ENCODE peak calls at places on chromosomes 16 and 17, in nine cellular contexts. E is NCI-H2171; Z is amygdala; U is activated T-helper 1 cell treated with Interleukin-2 at 50 U/mL for 16 hours; N is GM12865; M is activated naive CD4-positive, alpha-beta T cell treated with anti-CD3 and anti-CD28 coated beads, Interleukin-2, amount 50 U/mL, for 72 hours; K is activated effector memory CD4-positive, alpha-beta T cell treated with Interleukin-2 at 50 U/mL for 16 hours; R is EH; I is AG04450. D is an unnamed sample.

GRCh38 chr17:17416007-17416399 is 60.8 kb upstream of the MED9 start:
- DNase-seq in N (peak; percentile 63), E (peak; percentile 80), Z (no peak), K (no peak), I (no peak), M (peak; percentile 42), R (peak; percentile 84), U (no peak), D (no peak)

GRCh38 chr16:86198201-86199118 is 299.5 kb downstream of the IRF8 start:
- DNase-seq in M (no peak), N (no peak), Z (no peak), K (no peak), I (no peak), U (no peak), R (no peak), E (no peak), D (no peak)

GRCh38 chr17:34452769-34453168 is 89.7 kb upstream of the CCL1 start:
- DNase-seq in I (no peak), R (peak; percentile 3), M (no peak), Z (no peak), K (no peak), N (no peak), U (no peak), E (no peak), D (no peak)

GRCh38 chr16:11032922-11033291 is 88.5 kb downstream of the CLEC16A start:
- DNase-seq in U (no peak), Z (no peak), R (peak; percentile 37), E (no peak), N (no peak), K (no peak), M (no peak), I (peak; percentile 39), D (peak; percentile 39)

GRCh38 chr17:72985882-72986720 is 106.4 kb downstream of the SLC39A11 start:
- DNase-seq in N (peak; percentile 87), R (peak; percentile 77), U (peak; percentile 3), E (no peak), M (peak; percentile 69), Z (peak; percentile 68), I (peak; percentile 56), K (peak; percentile 10), D (peak; percentile 28)

GRCh38 chr16:89615596-89616090 is 2.2 kb downstream of the DPEP1 start:
- DNase-seq in I (no peak), N (no peak), M (peak; percentile 65), E (no peak), U (no peak), K (no peak), Z (no peak), R (no peak), D (no peak)

GRCh38 chr17:64064331-64064730 is 43.9 kb upstream of the ICAM2 start:
- DNase-seq in N (no peak), M (no peak), R (no peak), Z (no peak), U (no peak), K (no peak), E (no peak), I (no peak), D (no peak)

GRCh38 chr16:29877266-29877961 is 14.4 kb upstream of the CDIPT start:
- DNase-seq in U (no peak), N (peak; percentile 76), K (peak; percentile 2), R (peak; percentile 76), M (peak; percentile 53), I (no peak), Z (no peak), E (no peak), D (no peak)

GRCh38 chr16:3999479-3999868 is 116.8 kb downstream of the ADCY9 start:
- DNase-seq in I (peak; percentile 46), R (peak; percentile 89), N (no peak), U (no peak), K (no peak), M (no peak), Z (no peak), E (peak; percentile 69), D (no peak)

GRCh38 chr17:1604831-1605528 is 23.7 kb downstream of the SLC43A2 start:
- DNase-seq in Z (no peak), R (no peak), U (no peak), K (no peak), N (no peak), M (no peak), E (no peak), I (no peak), D (no peak)

GRCh38 chr16:85553436-85554113 is 59.5 kb upstream of the GSE1 start:
- DNase-seq in M (peak; percentile 42), U (no peak), I (no peak), R (peak; percentile 68), Z (no peak), N (peak; percentile 84), E (peak; percentile 32), K (peak; percentile 18), D (no peak)

GRCh38 chr16:84553873-84554399 is 49.5 kb upstream of the MEAK7 start:
- DNase-seq in N (no peak), I (no peak), U (peak; percentile 15), R (no peak), Z (no peak), K (peak; percentile 37), E (no peak), M (peak; percentile 27), D (no peak)

GRCh38 chr16:82331974-82332750 is 162.1 kb upstream of the MPHOSPH6 start:
- DNase-seq in K (no peak), U (no peak), M (no peak), E (no peak), R (no peak), Z (no peak), N (no peak), I (no peak), D (no peak)

GRCh38 chr16:64695684-64696083 is 426.2 kb downstream of the CDH11 start:
- DNase-seq in I (no peak), M (no peak), U (no peak), Z (no peak), R (no peak), E (no peak), K (no peak), N (no peak), D (no peak)

GRCh38 chr17:2797632-2798031 is 1.4 kb downstream of the RAP1GAP2 start:
- DNase-seq in Z (no peak), E (no peak), M (no peak), N (no peak), U (no peak), K (no peak), R (no peak), I (no peak), D (no peak)

GRCh38 chr16:89318871-89319627 is 101.5 kb downstream of the ZNF778 start:
- DNase-seq in K (no peak), E (no peak), N (no peak), I (no peak), R (no peak), Z (no peak), U (no peak), M (no peak), D (no peak)

GRCh38 chr16:17002557-17002956 is 468.2 kb downstream of the XYLT1 start:
- DNase-seq in U (no peak), M (no peak), N (no peak), Z (no peak), K (no peak), I (no peak), R (no peak), E (no peak), D (no peak)

GRCh38 chr17:34135841-34136240 is 119.2 kb upstream of the CCL2 start:
- DNase-seq in M (no peak), I (no peak), E (no peak), K (no peak), R (no peak), N (no peak), U (no peak), Z (no peak), D (no peak)

GRCh38 chr17:50316016-50316587 is 29.8 kb upstream of the XYLT2 start:
- DNase-seq in Z (no peak), K (no peak), N (peak; percentile 65), E (peak; percentile 9), U (no peak), M (no peak), R (no peak), I (no peak), D (no peak)

GRCh38 chr16:2813661-2814288 is 3.3 kb upstream of the PRSS21 start:
- DNase-seq in K (no peak), U (no peak), E (no peak), N (no peak), Z (no peak), R (no peak), I (no peak), M (no peak), D (no peak)

GRCh38 chr16:15643453-15644305 is 725 bp upstream of the MARF1 start:
- DNase-seq in N (peak; percentile 64), Z (peak; percentile 56), R (peak; percentile 73), K (peak; percentile 13), E (peak; percentile 75), U (no peak), I (peak; percentile 23), M (peak; percentile 29), D (peak; percentile 27)

GRCh38 chr17:67107811-67108210 is 63.5 kb downstream of the CACNG1 start:
- DNase-seq in I (no peak), R (peak; percentile 28), K (no peak), U (no peak), Z (no peak), M (no peak), N (no peak), E (no peak), D (no peak)

GRCh38 chr16:12801511-12802042 is 2.1 kb downstream of the CPPED1 start:
- DNase-seq in Z (no peak), R (peak; percentile 95), I (no peak), M (peak; percentile 20), K (no peak), U (no peak), E (no peak), N (peak; percentile 83), D (peak; percentile 79)

GRCh38 chr17:78095035-78095434 is 33.5 kb downstream of the TMC6 start:
- DNase-seq in U (no peak), Z (no peak), M (no peak), I (no peak), K (no peak), R (no peak), E (no peak), N (no peak), D (no peak)

GRCh38 chr17:76038050-76038449 is 10.9 kb upstream of the EVPL start:
- DNase-seq in U (no peak), M (no peak), N (no peak), Z (no peak), K (no peak), E (no peak), I (no peak), R (peak; percentile 50), D (no peak)

GRCh38 chr16:82834156-82834758 is 207.5 kb downstream of the CDH13 start:
- DNase-seq in Z (no peak), R (no peak), M (no peak), N (no peak), E (no peak), K (no peak), U (no peak), I (no peak), D (no peak)

GRCh38 chr16:31331807-31332301 is 23.1 kb upstream of the ITGAX start:
- DNase-seq in U (no peak), I (no peak), M (no peak), R (no peak), E (no peak), K (no peak), N (no peak), Z (no peak), D (no peak)

GRCh38 chr16:27405546-27406451 is 3.8 kb downstream of the IL21R start:
- DNase-seq in U (no peak), Z (no peak), R (no peak), N (peak; percentile 88), M (peak; percentile 85), K (no peak), E (no peak), I (no peak), D (no peak)

GRCh38 chr17:72296456-72296855 is 175.6 kb downstream of the SOX9 start:
- DNase-seq in U (no peak), K (no peak), N (no peak), E (no peak), Z (no peak), R (no peak), I (no peak), M (no peak), D (no peak)

D was measured in AG09309.